ENCODE peak calls at places on chromosomes 7 and 10, in seven cellular contexts. B, R, W, G, D, Z and F are unnamed samples.

GRCh38 chr10:95333997-95334792 is 43.4 kb upstream of the PDLIM1 start:
- DNase-seq in B (peak; percentile 94), R (no peak), W (peak; percentile 41), G (peak; percentile 92), D (no peak), Z (no peak), F (peak; percentile 93)

GRCh38 chr7:29454899-29455451 is 108.7 kb upstream of the PRR15 start:
- DNase-seq in B (peak; percentile 30), R (no peak), W (no peak), G (no peak), D (peak; percentile 45), Z (no peak), F (no peak)

GRCh38 chr10:56269181-56269580 is 91.9 kb downstream of the ZWINT start:
- DNase-seq in B (peak; percentile 74), R (no peak), W (no peak), G (no peak), D (no peak), Z (no peak), F (no peak)

GRCh38 chr10:63901228-63901627 is 380.0 kb downstream of the REEP3 start:
- DNase-seq in B (peak; percentile 24), R (no peak), W (no peak), G (no peak), D (no peak), Z (no peak), F (no peak)

GRCh38 chr7:6392712-6393666 is 54.8 kb downstream of the DAGLB start:
- DNase-seq in B (peak; percentile 97), R (peak; percentile 90), W (peak; percentile 96), G (peak; percentile 61), D (peak; percentile 99), Z (peak; percentile 69), F (peak; percentile 67)

GRCh38 chr7:30169585-30169978 is 34.8 kb downstream of the MTURN start:
- DNase-seq in B (peak; percentile 55), R (no peak), W (no peak), G (peak; percentile 44), D (no peak), Z (no peak), F (peak; percentile 57)

GRCh38 chr7:43554423-43554822 is 28.5 kb upstream of the STK17A start:
- DNase-seq in B (no peak), R (no peak), W (no peak), G (no peak), D (no peak), Z (no peak), F (no peak)

GRCh38 chr7:139043823-139044812 is 8.3 kb upstream of the ZC3HAV1L start:
- DNase-seq in B (no peak), R (no peak), W (peak; percentile 33), G (no peak), D (peak; percentile 91), Z (no peak), F (no peak)

GRCh38 chr10:44995914-44996633 is 4.6 kb upstream of the ZNF22 start:
- DNase-seq in B (no peak), R (no peak), W (no peak), G (no peak), D (peak; percentile 89), Z (no peak), F (no peak)

GRCh38 chr10:124827474-124827873 is 25.9 kb downstream of the ABRAXAS2 start:
- DNase-seq in B (peak; percentile 47), R (peak; percentile 10), W (no peak), G (no peak), D (no peak), Z (no peak), F (no peak)

GRCh38 chr10:124821520-124821919 is 19.9 kb downstream of the ABRAXAS2 start:
- DNase-seq in B (no peak), R (no peak), W (no peak), G (no peak), D (no peak), Z (no peak), F (no peak)

GRCh38 chr10:124829447-124830115 is 28.0 kb downstream of the ABRAXAS2 start:
- DNase-seq in B (no peak), R (no peak), W (no peak), G (no peak), D (no peak), Z (no peak), F (no peak)

GRCh38 chr10:124824507-124824906 is 22.9 kb downstream of the ABRAXAS2 start:
- DNase-seq in B (no peak), R (no peak), W (no peak), G (no peak), D (no peak), Z (no peak), F (no peak)

GRCh38 chr10:124825702-124826101 is 24.1 kb downstream of the ABRAXAS2 start:
- DNase-seq in B (no peak), R (no peak), W (no peak), G (no peak), D (no peak), Z (no peak), F (no peak)
- H3K36me3 ChIP-seq in B (peaks cover 19% of the 10 kb centered on the region), R (no peaks in the 10 kb centered on the region), W (no peaks in the 10 kb centered on the region), G (peaks cover 36% of the 10 kb centered on the region), D (no peaks in the 10 kb centered on the region), Z (peaks cover 27% of the 10 kb centered on the region), F (peaks cover 45% of the 10 kb centered on the region)

GRCh38 chr10:80966326-80966986 is 428.8 kb downstream of the SH2D4B start:
- DNase-seq in B (no peak), R (no peak), W (no peak), G (no peak), D (no peak), Z (no peak), F (no peak)
- H3K4me3 ChIP-seq in B (no peak overlapping the region), R (no peak overlapping the region), W (no peak overlapping the region), G (no peak overlapping the region), D (no peak overlapping the region), Z (no peak overlapping the region), F (no peak overlapping the region)

GRCh38 chr7:157775021-157775559 is 438.3 kb downstream of the DNAJB6 start:
- DNase-seq in B (no peak), R (no peak), W (no peak), G (no peak), D (no peak), Z (no peak), F (no peak)
- H3K9me3 ChIP-seq in B (no peaks in the 10 kb centered on the region), R (no peaks in the 10 kb centered on the region), W (no peaks in the 10 kb centered on the region), G (peaks cover 11% of the 10 kb centered on the region), D (peaks cover 3% of the 10 kb centered on the region), Z (peaks cover 3% of the 10 kb centered on the region), F (no peaks in the 10 kb centered on the region)

GRCh38 chr10:125823663-125824251 is 411 bp downstream of the BCCIP start:
- DNase-seq in B (no peak), R (peak; percentile 25), W (peak; percentile 25), G (no peak), D (no peak), Z (no peak), F (peak; percentile 6)

GRCh38 chr10:125828311-125828710 is 5.0 kb downstream of the BCCIP start:
- DNase-seq in B (no peak), R (no peak), W (no peak), G (no peak), D (no peak), Z (no peak), F (no peak)

GRCh38 chr10:125824736-125825135 is 1.4 kb downstream of the BCCIP start:
- DNase-seq in B (peak; percentile 69), R (no peak), W (no peak), G (peak; percentile 47), D (peak; percentile 55), Z (no peak), F (peak; percentile 51)

GRCh38 chr10:125822878-125823662 is at the start of the genes BCCIP and UROS:
- DNase-seq in B (peak; percentile 75), R (peak; percentile 96), W (peak; percentile 91), G (peak; percentile 79), D (peak; percentile 66), Z (peak; percentile 88), F (peak; percentile 86)

DNA sequence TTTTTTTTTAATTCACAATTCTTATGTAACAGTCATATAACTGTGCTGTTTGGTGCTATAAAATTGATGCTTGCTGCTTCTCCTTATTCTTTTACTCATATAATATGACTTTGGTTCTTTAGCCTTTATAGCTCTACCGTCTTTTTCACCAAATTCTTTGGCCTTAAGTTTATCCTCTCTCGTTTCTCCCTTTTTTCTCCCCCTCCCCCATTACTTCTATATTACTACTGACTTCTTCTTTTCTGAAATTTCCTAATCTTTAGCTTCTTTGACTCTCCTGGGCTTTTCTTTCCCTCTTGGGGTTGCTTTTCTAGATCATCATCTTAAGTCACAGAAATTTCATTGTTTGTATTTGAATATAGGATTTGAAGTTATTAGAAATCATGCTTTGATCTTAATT is 3.8 kb downstream of the BCCIP start:
- DNase-seq in B (no peak), R (no peak), W (no peak), G (no peak), D (no peak), Z (no peak), F (no peak)
- H3K36me3 ChIP-seq in B (peaks cover 61% of the 10 kb centered on the region), R (no peaks in the 10 kb centered on the region), W (peaks cover 10% of the 10 kb centered on the region), G (peaks cover 40% of the 10 kb centered on the region), D (peaks cover 28% of the 10 kb centered on the region), Z (peaks cover 52% of the 10 kb centered on the region), F (peaks cover 67% of the 10 kb centered on the region)